ENCODE peak calls at places on chromosomes 1 and 21, in four cellular contexts. A is breast epithelium, M is aorta, G is tibial nerve. V is an unnamed sample.

GRCh38 chr1:30039354-30040080 is 683.9 kb downstream of the MATN1 start:
- DNase-seq in M (no peak), G (no peak), A (no peak), V (no peak)

GRCh38 chr1:209756608-209757445 is 974 bp downstream of the TRAF3IP3 start:
- DNase-seq in M (no peak), G (no peak), A (no peak), V (no peak)

GRCh38 chr1:56881417-56881816 is 26.8 kb downstream of the C8A start:
- DNase-seq in M (no peak), G (no peak), A (no peak), V (no peak)

GRCh38 chr1:240282061-240282830 is 190.6 kb downstream of the FMN2 start:
- DNase-seq in G (no peak), A (no peak), M (no peak), V (no peak)

GRCh38 chr1:186849271-186849671 is 20.5 kb downstream of the PLA2G4A start:
- DNase-seq in A (no peak), M (no peak), G (no peak), V (no peak)

GRCh38 chr1:116448785-116449385 is 75.8 kb downstream of the ATP1A1 start:
- DNase-seq in G (no peak), M (no peak), A (no peak), V (no peak)

GRCh38 chr1:243943671-243944428 is 93.8 kb upstream of the AKT3 start:
- DNase-seq in A (no peak), G (no peak), M (no peak), V (no peak)

GRCh38 chr1:87706779-87707228 is 378.1 kb downstream of the LMO4 start:
- DNase-seq in G (no peak), M (no peak), A (no peak), V (no peak)

GRCh38 chr1:242402956-242403355 is 121.5 kb downstream of the PLD5 start:
- DNase-seq in A (no peak), G (no peak), M (no peak), V (no peak)

GRCh38 chr1:233328661-233329498 is 1.4 kb downstream of the MAP3K21 start:
- DNase-seq in M (no peak), G (no peak), A (no peak), V (no peak)

GRCh38 chr21:29018540-29018939 is 609 bp downstream of the RWDD2B start:
- DNase-seq in G (no peak), A (no peak), M (no peak), V (no peak)

GRCh38 chr1:167522246-167522645 is 3.9 kb upstream of the CD247 start:
- DNase-seq in A (no peak), G (no peak), M (no peak), V (no peak)

GRCh38 chr1:110502402-110502801 is 16.6 kb downstream of the KCNA10 start:
- DNase-seq in A (no peak), G (no peak), M (no peak), V (no peak)

GRCh38 chr1:31687601-31688000 is 16.2 kb downstream of the COL16A1 start:
- DNase-seq in G (no peak), A (no peak), M (no peak), V (no peak)
- H3K36me3 ChIP-seq in G (no peaks in the 10 kb centered on the region), A (no peaks in the 10 kb centered on the region), M (peaks cover 1% of the 10 kb centered on the region), V (no peaks in the 10 kb centered on the region)

GRCh38 chr1:10379676-10380075 is 19.2 kb upstream of the PGD start:
- DNase-seq in G (no peak), A (no peak), M (peak; percentile 56), V (no peak)

GRCh38 chr1:10379101-10379620 is 19.7 kb upstream of the PGD start:
- DNase-seq in G (no peak), A (no peak), M (peak; percentile 57), V (no peak)

GRCh38 chr1:10374442-10374860 is 24.4 kb upstream of the PGD start:
- DNase-seq in M (no peak), A (no peak), G (no peak), V (no peak)

GRCh38 chr1:10380594-10381275 is 18.1 kb upstream of the PGD start:
- DNase-seq in A (no peak), G (no peak), M (peak; percentile 45), V (no peak)

DNA sequence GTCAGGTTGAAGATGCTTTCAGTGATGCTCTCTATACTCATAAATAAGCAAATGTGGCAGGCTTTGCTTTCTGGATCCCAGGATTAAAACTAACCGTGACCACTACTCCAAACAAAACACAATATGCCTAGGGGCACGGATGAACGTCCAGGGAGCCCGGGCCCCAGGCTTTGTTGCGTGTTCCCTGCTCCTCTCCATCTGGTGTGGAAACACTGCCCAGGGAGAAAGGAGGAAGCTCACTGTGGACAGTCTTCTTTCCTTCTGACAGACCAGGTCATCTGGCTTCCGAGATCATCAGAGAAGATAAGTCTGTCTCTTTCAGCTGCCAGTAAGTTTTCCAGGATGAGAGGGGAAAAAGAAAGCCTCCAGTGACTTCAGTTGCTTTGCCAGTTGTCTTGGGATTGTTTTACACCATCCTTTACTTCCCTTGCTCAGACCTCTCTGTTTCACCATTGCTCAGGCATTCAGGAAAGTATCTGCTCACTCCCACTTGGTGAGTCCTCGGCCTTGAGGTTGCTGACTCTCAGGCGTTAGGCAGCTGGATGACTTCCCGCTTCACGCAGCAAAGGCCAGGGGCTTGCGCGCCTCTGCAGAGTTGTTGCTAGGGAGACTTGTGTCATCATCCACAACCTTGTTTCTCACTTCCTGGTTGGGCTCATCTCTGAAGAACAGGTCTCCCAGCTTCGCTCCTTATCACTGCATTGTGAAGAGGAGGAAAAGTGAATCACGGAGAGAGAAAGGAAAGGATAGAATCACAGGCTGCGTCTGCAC is 20.6 kb upstream of the PGD start:
- DNase-seq in M (peak; percentile 76), A (no peak), G (no peak), V (no peak)
- H3K36me3 ChIP-seq in M (no peaks in the 10 kb centered on the region), A (no peaks in the 10 kb centered on the region), G (no peaks in the 10 kb centered on the region), V (no peaks in the 10 kb centered on the region)

DNA sequence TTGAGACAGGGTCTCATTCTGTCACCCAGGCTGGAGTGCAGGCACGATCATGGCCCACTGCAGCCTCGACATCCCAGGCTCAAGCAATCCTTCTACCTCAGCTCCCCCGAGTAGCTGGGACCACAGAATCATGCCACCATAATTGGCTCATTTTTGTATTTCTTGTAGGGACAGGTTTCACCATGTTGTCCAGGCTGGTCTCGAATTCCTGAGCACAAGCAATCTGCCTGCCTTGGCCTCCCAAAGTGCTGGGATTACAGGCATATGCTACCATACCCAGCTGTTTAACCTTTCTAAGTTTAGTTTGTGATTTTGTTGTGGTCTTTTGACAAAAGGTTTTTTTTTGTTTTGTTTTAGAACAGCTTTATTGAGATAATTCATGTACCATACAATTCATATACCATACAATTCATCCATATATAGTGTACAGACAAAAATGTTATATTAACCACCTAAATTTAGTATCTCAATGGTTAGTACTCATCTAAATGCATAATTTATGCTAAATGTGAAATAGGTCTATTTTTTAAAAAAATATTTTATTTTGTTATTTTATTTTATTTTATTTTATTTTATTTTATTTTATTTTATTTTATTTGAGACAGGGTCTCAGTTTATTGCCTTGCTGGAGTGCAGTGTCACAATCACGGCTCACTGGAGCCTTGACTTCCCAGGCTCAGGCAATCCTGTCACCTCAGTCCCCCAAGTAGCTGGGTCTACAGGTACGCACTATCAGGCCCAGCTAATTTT is 8.9 kb downstream of the ZMPSTE24 start:
- DNase-seq in M (no peak), G (no peak), A (no peak), V (no peak)
- H3K36me3 ChIP-seq in M (no peaks in the 10 kb centered on the region), G (peaks cover 11% of the 10 kb centered on the region), A (peaks cover 8% of the 10 kb centered on the region), V (peaks cover 2% of the 10 kb centered on the region)

GRCh38 chr21:46228345-46229051 is at the start of gene LSS:
- DNase-seq in G (peak; percentile 96), M (peak; percentile 100), A (peak; percentile 98), V (peak; percentile 98)
- H3K36me3 ChIP-seq in G (no peaks in the 10 kb centered on the region), M (peaks cover 2% of the 10 kb centered on the region), A (no peaks in the 10 kb centered on the region), V (no peaks in the 10 kb centered on the region)

DNA sequence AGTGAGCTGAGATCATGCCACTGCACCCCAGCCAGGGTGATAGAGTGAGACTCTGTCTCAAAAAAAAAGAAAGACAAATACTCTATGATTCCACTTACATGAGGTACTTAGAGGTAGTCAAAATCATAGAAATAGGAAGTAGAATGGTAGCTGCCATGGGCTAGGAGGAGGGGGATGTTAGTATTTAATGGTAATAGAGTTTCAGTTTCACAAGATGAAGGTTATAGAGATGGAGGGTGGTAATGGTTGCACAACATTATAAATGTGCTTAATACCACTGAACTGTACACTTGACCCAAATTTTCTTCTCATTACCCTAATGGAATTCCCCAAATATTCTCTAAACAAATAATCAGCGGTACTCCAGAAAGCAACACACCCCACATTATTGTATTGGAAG is 12.8 kb downstream of the EIF2B3 start:
- DNase-seq in G (no peak), M (no peak), A (no peak), V (no peak)
- H3K36me3 ChIP-seq in G (peaks cover 6% of the 10 kb centered on the region), M (peaks cover under 1% of the 10 kb centered on the region), A (no peaks in the 10 kb centered on the region), V (no peaks in the 10 kb centered on the region)

GRCh38 chr1:100075773-100076172 is 57.0 kb downstream of the SASS6 start:
- DNase-seq in A (no peak), M (no peak), G (no peak), V (no peak)

GRCh38 chr1:100074604-100075395 is 57.9 kb downstream of the SASS6 start:
- DNase-seq in G (no peak), M (no peak), A (no peak), V (no peak)

GRCh38 chr1:100077525-100077924 is 55.2 kb downstream of the SASS6 start:
- DNase-seq in G (no peak), A (no peak), M (no peak), V (no peak)

GRCh38 chr1:100076744-100077143 is 56.0 kb downstream of the SASS6 start:
- DNase-seq in M (no peak), G (no peak), A (no peak), V (no peak)

DNA sequence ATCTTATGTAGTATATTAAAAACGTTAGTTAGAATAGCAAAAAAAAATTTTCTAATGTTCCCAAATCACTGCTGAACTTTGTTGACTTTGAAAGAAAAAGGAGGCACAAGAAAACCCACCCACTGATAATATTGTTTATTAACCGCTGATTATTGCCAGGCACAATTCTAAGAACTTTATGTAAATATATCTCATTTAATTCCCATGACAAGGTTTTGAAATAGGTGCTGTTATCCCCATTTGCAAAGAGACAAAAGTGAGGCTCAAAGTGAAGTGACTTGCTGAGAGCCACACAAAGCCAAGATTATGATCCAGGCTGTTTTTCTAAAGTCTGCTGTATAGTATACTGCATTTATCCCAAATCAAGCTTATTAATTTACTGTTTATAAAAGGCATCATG is 56.4 kb downstream of the SASS6 start:
- DNase-seq in A (no peak), M (no peak), G (no peak), V (no peak)
- H3K36me3 ChIP-seq in A (no peaks in the 10 kb centered on the region), M (peaks cover 5% of the 10 kb centered on the region), G (peaks cover 9% of the 10 kb centered on the region), V (no peaks in the 10 kb centered on the region)

GRCh38 chr1:230268371-230269170 is 157.6 kb downstream of the PGBD5 start:
- DNase-seq in M (peak; percentile 68), G (no peak), A (peak; percentile 47), V (peak; percentile 17)
- H3K36me3 ChIP-seq in M (peaks cover 2% of the 10 kb centered on the region), G (peaks cover 8% of the 10 kb centered on the region), A (peaks cover 6% of the 10 kb centered on the region), V (peaks cover 11% of the 10 kb centered on the region)